ENCODE peak calls at places on chromosome 13, in six cellular contexts. B is psoas muscle, W is lower leg skin, H is esophagus squamous epithelium, Q is left ventricle myocardium inferior, K is AG04450. Y is an unnamed sample.
A peak's percentile ranks its signal among the peaks of the same experiment; 100 is the strongest.

GRCh38 chr13:65965496-65965895 is 1264.6 kb downstream of the PCDH9 start:
- DNase-seq in K (no peak), H (no peak), W (no peak), Q (no peak), B (no peak), Y (peak; percentile 41)

GRCh38 chr13:77919351-77920294 is 992 bp upstream of the EDNRB start:
- DNase-seq in W (no peak), H (no peak), B (peak; percentile 82), K (no peak), Q (peak; percentile 64), Y (peak; percentile 43)

GRCh38 chr13:99979453-99980200 is 2.0 kb upstream of the ZIC2 start:
- DNase-seq in B (peak; percentile 43), Q (no peak), H (no peak), W (no peak), K (no peak), Y (no peak)

GRCh38 chr13:95956589-95957148 is 96.5 kb downstream of the UGGT2 start:
- DNase-seq in B (no peak), K (no peak), W (no peak), Q (no peak), H (no peak), Y (peak; percentile 17)

GRCh38 chr13:81017525-81018152 is 676.7 kb upstream of the SPRY2 start:
- DNase-seq in K (no peak), Q (no peak), B (no peak), W (no peak), H (no peak), Y (peak; percentile 38)

GRCh38 chr13:82627183-82627582 is 1255.1 kb downstream of the SLITRK1 start:
- DNase-seq in W (no peak), K (peak; percentile 63), Q (no peak), H (no peak), B (no peak), Y (peak; percentile 11)

GRCh38 chr13:43388282-43389034 is 365.1 kb downstream of the DNAJC15 start:
- DNase-seq in W (no peak), Q (no peak), H (no peak), K (no peak), B (no peak), Y (no peak)

GRCh38 chr13:43289458-43290255 is 266.3 kb downstream of the DNAJC15 start:
- DNase-seq in B (no peak), H (no peak), W (no peak), Q (no peak), K (no peak), Y (peak; percentile 78)

GRCh38 chr13:58573742-58574141 is 942.2 kb downstream of the PCDH17 start:
- DNase-seq in Q (no peak), W (no peak), B (no peak), K (no peak), H (no peak), Y (no peak)

GRCh38 chr13:47549219-47549752 is 451.8 kb downstream of the SUCLA2 start:
- DNase-seq in H (no peak), B (no peak), Q (no peak), W (no peak), K (no peak), Y (no peak)

GRCh38 chr13:22506286-22506685 is 674.5 kb upstream of the SGCG start:
- DNase-seq in W (no peak), K (no peak), H (no peak), Q (no peak), B (no peak), Y (no peak)

GRCh38 chr13:48733739-48734329 is 80.1 kb downstream of the CYSLTR2 start:
- DNase-seq in B (no peak), W (no peak), H (no peak), Q (no peak), K (no peak), Y (no peak)

GRCh38 chr13:110225609-110226008 is 81.3 kb downstream of the COL4A1 start:
- DNase-seq in W (no peak), Q (no peak), H (no peak), B (peak; percentile 26), K (no peak), Y (no peak)

GRCh38 chr13:44189085-44189484 is 184.5 kb upstream of the SERP2 start:
- DNase-seq in H (no peak), B (no peak), W (no peak), K (no peak), Q (no peak), Y (no peak)

GRCh38 chr13:45369116-45369515 is 28.1 kb upstream of the TPT1 start:
- DNase-seq in W (no peak), Q (no peak), K (no peak), B (no peak), H (no peak), Y (no peak)

GRCh38 chr13:26838821-26839220 is 78.2 kb upstream of the GPR12 start:
- DNase-seq in B (no peak), W (no peak), H (no peak), K (no peak), Q (no peak), Y (no peak)

GRCh38 chr13:79560954-79561353 is 80.0 kb downstream of the NDFIP2 start:
- DNase-seq in W (no peak), H (no peak), Q (no peak), B (no peak), K (no peak), Y (no peak)

GRCh38 chr13:23610187-23610576 is 40.0 kb downstream of the TNFRSF19 start:
- DNase-seq in Q (peak; percentile 58), K (no peak), B (no peak), W (no peak), H (no peak), Y (peak; percentile 47)

GRCh38 chr13:23609414-23610186 is 39.4 kb downstream of the TNFRSF19 start:
- DNase-seq in Q (no peak), H (no peak), K (peak; percentile 29), B (no peak), W (peak; percentile 42), Y (peak; percentile 81)

GRCh38 chr13:23612182-23612581 is 42.0 kb downstream of the TNFRSF19 start:
- DNase-seq in K (no peak), Q (no peak), B (no peak), H (no peak), W (no peak), Y (no peak)

GRCh38 chr13:23608704-23609413 is 38.6 kb downstream of the TNFRSF19 start:
- DNase-seq in B (peak; percentile 72), Q (peak; percentile 59), H (no peak), W (peak; percentile 56), K (no peak), Y (peak; percentile 60)

DNA sequence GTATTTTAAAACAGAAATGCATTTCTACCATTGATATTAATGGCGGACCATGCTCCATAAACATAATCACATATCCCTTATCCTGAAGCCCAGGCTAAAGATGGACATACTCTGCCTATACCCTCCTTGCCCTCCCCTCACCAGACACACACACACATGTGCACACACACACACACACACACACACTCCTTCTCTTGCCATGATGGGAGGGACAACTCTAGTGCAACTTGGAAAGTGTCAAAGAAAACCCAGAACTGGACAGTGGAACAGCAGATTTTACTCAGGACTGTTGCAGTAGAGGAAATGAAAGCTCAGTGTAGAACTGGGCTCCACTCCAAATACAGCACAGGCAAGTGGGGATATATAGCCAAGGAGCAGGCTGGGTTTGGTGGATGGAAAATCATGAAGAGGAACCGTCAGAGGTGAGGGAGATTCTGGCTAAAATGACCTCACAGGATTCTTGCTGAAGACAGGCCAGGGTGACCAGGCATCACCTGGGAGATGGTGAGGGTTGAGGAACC is 40.8 kb downstream of the TNFRSF19 start:
- DNase-seq in H (no peak), Q (no peak), B (no peak), W (no peak), K (no peak), Y (peak; percentile 35)
- TF ChIP-seq CTCF in H (no peak), Q (no peak), B (no peak), W (no peak), K (no peak), Y (no peak)

DNA sequence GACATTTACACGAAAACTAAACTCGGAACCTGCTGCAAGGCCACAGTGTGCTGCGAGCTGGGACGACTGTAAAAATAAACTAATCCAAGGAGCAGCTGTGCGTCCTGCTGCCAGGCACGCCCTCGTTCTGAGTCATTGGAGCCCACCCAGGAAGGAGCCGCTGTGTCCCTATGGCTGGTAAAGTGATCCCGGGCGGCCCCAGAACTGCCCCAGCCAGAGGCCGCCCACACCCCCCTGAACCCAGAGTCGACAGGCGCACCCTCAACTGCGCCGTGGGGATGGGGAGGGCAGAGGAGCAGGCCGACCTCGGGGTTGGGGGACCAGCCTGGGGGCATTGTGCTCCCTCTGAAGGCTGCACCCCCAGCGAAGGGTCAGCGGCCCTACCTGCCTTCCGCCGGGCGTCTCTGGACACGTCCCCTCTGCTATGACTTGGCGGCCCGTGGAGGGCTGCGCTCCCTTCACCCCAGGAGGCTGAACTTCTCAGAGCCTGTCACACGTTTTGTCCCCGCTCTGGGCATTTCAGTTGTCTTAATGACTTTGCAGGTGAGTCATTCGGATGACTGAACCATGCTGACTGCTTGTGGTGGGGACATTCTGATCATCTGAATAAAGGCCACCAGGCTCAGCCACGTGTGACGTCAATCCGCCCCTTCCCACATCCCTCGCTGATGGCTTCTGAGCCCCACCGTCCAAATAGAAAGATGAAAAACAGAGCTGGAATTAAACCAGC is 42.7 kb downstream of the ADPRHL1 start:
- DNase-seq in W (no peak), Q (no peak), H (no peak), K (peak; percentile 55), B (peak; percentile 94), Y (peak; percentile 80)
- H3K4me3 ChIP-seq in W (no peak overlapping the region), Q (no peak overlapping the region), H (peak overlapping the region; percentile 21), K (peak overlapping the region; percentile 31), B (peak overlapping the region; percentile 66), Y (peak overlapping the region; percentile 39)

DNA sequence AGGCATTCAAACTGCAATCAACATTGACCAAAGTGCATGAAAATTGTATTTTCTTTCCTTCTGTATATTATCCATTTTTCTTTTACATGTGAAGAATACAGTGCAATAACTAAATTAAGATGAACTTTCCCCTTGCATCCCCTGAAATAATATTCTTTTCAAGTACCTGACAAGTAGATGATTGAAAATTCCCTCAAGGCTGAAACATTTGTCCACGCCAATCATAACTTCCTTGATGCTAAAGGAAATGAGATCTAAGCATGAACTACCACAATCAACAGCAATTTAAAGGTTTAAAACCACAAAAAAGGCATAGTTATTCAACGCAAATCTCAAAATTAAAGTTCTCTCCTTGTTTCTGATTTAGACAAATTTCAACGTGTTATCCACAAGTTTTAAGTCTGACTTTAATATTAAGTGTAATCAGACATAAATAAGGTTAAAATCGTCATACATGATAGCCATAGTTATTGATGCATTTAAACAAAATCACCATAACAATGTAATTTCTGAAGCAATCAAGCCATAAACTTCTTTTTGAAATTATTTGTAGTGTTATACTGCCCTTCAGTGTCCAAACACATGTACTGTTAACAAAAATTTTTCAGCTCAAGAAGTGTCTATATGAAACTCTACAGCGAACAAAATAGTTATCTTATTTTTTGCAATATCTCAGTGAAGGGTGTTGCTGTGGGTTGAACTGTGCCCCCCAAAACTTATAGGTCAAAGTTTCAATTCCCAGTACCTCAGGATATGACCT is 169.5 kb downstream of the DCLK1 start:
- DNase-seq in W (no peak), B (no peak), H (no peak), K (no peak), Q (no peak), Y (peak; percentile 10)
- TF ChIP-seq CTCF in W (no peak), B (no peak), H (peak; percentile 22), K (peak; percentile 8), Q (peak; percentile 55), Y (peak; percentile 11)

GRCh38 chr13:23983671-23984070 is 86.4 kb upstream of the C1QTNF9B start:
- DNase-seq in K (no peak), H (no peak), W (no peak), Q (no peak), B (no peak), Y (no peak)

GRCh38 chr13:23985060-23985459 is 87.8 kb upstream of the C1QTNF9B start:
- DNase-seq in H (no peak), B (no peak), Q (no peak), W (no peak), K (no peak), Y (no peak)

GRCh38 chr13:23980160-23980551 is 82.9 kb upstream of the C1QTNF9B start:
- DNase-seq in K (peak; percentile 46), W (peak; percentile 55), Q (peak; percentile 85), H (peak; percentile 8), B (peak; percentile 89), Y (peak; percentile 84)

GRCh38 chr13:23984541-23984940 is 87.2 kb upstream of the C1QTNF9B start:
- DNase-seq in W (peak; percentile 61), K (no peak), H (no peak), Q (no peak), B (no peak), Y (no peak)

GRCh38 chr13:23979361-23980159 is 82.3 kb upstream of the C1QTNF9B start:
- DNase-seq in B (peak; percentile 83), Q (peak; percentile 80), W (peak; percentile 42), H (no peak), K (peak; percentile 62), Y (peak; percentile 82)
- H3K4me3 ChIP-seq in B (peak overlapping the region; percentile 57), Q (peak overlapping the region; percentile 72), W (peak overlapping the region; percentile 4), H (peak overlapping the region; percentile 53), K (peak overlapping the region; percentile 81), Y (peak overlapping the region; percentile 74)